ENCODE peak calls at places on chromosomes 2 and 18, in five cellular contexts. J is cardiac fibroblast, M is GM19239, P is HT-29, H is iPS DF 6.9. C is an unnamed sample.

GRCh38 chr2:61898810-61899209 is 6.7 kb upstream of the COMMD1 start:
- DNase-seq in J (peak), M (no peak), P (peak), H (no peak), C (no peak)

GRCh38 chr2:240784629-240785423 is 35.2 kb downstream of the KIF1A start:
- DNase-seq in J (no peak), M (no peak), P (no peak), H (no peak), C (no peak)

GRCh38 chr2:218879881-218880748 is 537 bp upstream of the WNT10A start:
- DNase-seq in J (no peak), M (peak), P (peak), H (no peak), C (no peak)

GRCh38 chr2:66428986-66429612 is 5.8 kb upstream of the MEIS1 start:
- DNase-seq in J (peak), M (no peak), P (peak), H (no peak), C (no peak)

GRCh38 chr2:9222246-9222898 is 15.8 kb downstream of the ASAP2 start:
- DNase-seq in J (peak), M (no peak), P (no peak), H (no peak), C (no peak)

GRCh38 chr2:39059366-39059952 is 61.4 kb downstream of the SOS1 start:
- DNase-seq in J (peak), M (peak), P (peak), H (no peak), C (peak)

GRCh38 chr18:48851563-48851962 is 99.2 kb downstream of the SMAD7 start:
- DNase-seq in J (no peak), M (no peak), P (no peak), H (no peak), C (no peak)

GRCh38 chr2:127176371-127177311 is 43.5 kb downstream of the CYP27C1 start:
- DNase-seq in J (peak), M (no peak), P (no peak), H (no peak), C (no peak)

GRCh38 chr2:38716185-38716584 is 35.0 kb downstream of the SRSF7 start:
- DNase-seq in J (peak), M (no peak), P (no peak), H (no peak), C (no peak)

GRCh38 chr18:53567935-53568574 is 656.4 kb downstream of the MBD2 start:
- DNase-seq in J (peak), M (peak), P (peak), H (no peak), C (no peak)

GRCh38 chr18:8831531-8831930 is 126.2 kb downstream of the MTCL1 start:
- DNase-seq in J (no peak), M (no peak), P (no peak), H (no peak), C (no peak)

GRCh38 chr2:102296449-102296848 is 14.9 kb upstream of the IL1RL1 start:
- DNase-seq in J (no peak), M (no peak), P (no peak), H (no peak), C (no peak)

GRCh38 chr2:219561179-219562048 is 9.9 kb downstream of the OBSL1 start:
- DNase-seq in J (no peak), M (no peak), P (no peak), H (no peak), C (no peak)

GRCh38 chr2:31386648-31387047 is 27.9 kb downstream of the XDH start:
- DNase-seq in J (no peak), M (no peak), P (no peak), H (peak), C (no peak)

GRCh38 chr2:36633470-36634092 is 35.6 kb upstream of the FEZ2 start:
- DNase-seq in J (no peak), M (no peak), P (no peak), H (no peak), C (no peak)

GRCh38 chr2:164898475-164898874 is 56.9 kb downstream of the SLC38A11 start:
- DNase-seq in J (peak), M (no peak), P (no peak), H (no peak), C (no peak)

GRCh38 chr18:9454061-9454703 is 21.1 kb upstream of the RALBP1 start:
- DNase-seq in J (peak), M (no peak), P (no peak), H (no peak), C (no peak)

GRCh38 chr2:132538331-132538855 is 121.8 kb downstream of the GPR39 start:
- DNase-seq in J (no peak), M (no peak), P (no peak), H (no peak), C (peak)

GRCh38 chr2:145846986-145847385 is 1327.1 kb upstream of the ZEB2 start:
- DNase-seq in J (peak), M (no peak), P (no peak), H (no peak), C (no peak)

GRCh38 chr2:156982615-156983014 is 274.9 kb upstream of the GALNT5 start:
- DNase-seq in J (no peak), M (no peak), P (no peak), H (no peak), C (no peak)

GRCh38 chr2:130825231-130825971 is 11.3 kb upstream of the ARHGEF4 start:
- DNase-seq in J (no peak), M (no peak), P (no peak), H (no peak), C (peak)

GRCh38 chr2:96888082-96889011 is 18.5 kb upstream of the SEMA4C start:
- DNase-seq in J (no peak), M (no peak), P (peak), H (no peak), C (no peak)

GRCh38 chr18:7415081-7415894 is 151.8 kb upstream of the PTPRM start:
- DNase-seq in J (peak), M (no peak), P (no peak), H (no peak), C (no peak)

GRCh38 chr2:39490586-39490985 is 53.5 kb upstream of the MAP4K3 start:
- DNase-seq in J (no peak), M (no peak), P (no peak), H (no peak), C (no peak)

C was measured in NCI-H524 treated with DMSO at 0.1 percent for 48 hours.